ENCODE peak calls at places on chromosomes 7 and 10, in nine cellular contexts. R is mesenchymal stem cell, V is PC-3, A is neural progenitor cell, I is MM.1S, L is HCT116, M is GM23338, F is IMR-90, T is HepG2. U is an unnamed sample.
A peak's percentile ranks its signal among the peaks of the same experiment; 100 is the strongest.

GRCh38 chr10:42769653-42770052 is 12.9 kb upstream of the BMS1 start:
- DNase-seq in F (no peak), R (no peak), I (no peak), L (no peak), A (no peak), T (no peak), M (peak; percentile 13), V (peak; percentile 67), U (no peak)

GRCh38 chr10:17528296-17528862 is 74.0 kb upstream of the ST8SIA6 start:
- DNase-seq in V (no peak), A (no peak), I (no peak), R (no peak), L (no peak), M (no peak), T (no peak), F (no peak), U (no peak)

GRCh38 chr10:6401562-6402348 is 178.3 kb downstream of the PRKCQ start:
- DNase-seq in I (peak; percentile 82), F (peak; percentile 92), M (peak; percentile 97), R (peak; percentile 93), T (peak; percentile 83), V (peak; percentile 81), A (peak; percentile 92), L (peak; percentile 89), U (peak; percentile 92)

GRCh38 chr7:148142660-148143248 is 447.8 kb upstream of the C7orf33 start:
- DNase-seq in A (peak; percentile 67), R (peak; percentile 16), M (peak; percentile 73), I (peak; percentile 79), F (peak; percentile 21), T (peak; percentile 26), V (peak; percentile 72), L (peak; percentile 21), U (no peak)

GRCh38 chr10:62461120-62461519 is 87.0 kb downstream of the ZNF365 start:
- DNase-seq in L (no peak), I (no peak), A (no peak), V (no peak), T (no peak), R (no peak), F (no peak), M (no peak), U (no peak)

GRCh38 chr10:114301177-114301576 is 62.1 kb downstream of the VWA2 start:
- DNase-seq in M (no peak), A (no peak), I (no peak), T (no peak), L (no peak), V (peak; percentile 76), R (no peak), F (no peak), U (no peak)

GRCh38 chr7:129875745-129876411 is 76.9 kb downstream of the UBE2H start:
- DNase-seq in V (peak; percentile 67), L (no peak), I (no peak), M (no peak), A (no peak), T (no peak), F (peak; percentile 80), R (peak; percentile 28), U (peak; percentile 88)

GRCh38 chr7:38232475-38233366 is 40.7 kb downstream of the TARP start:
- DNase-seq in R (peak; percentile 20), T (no peak), A (no peak), V (no peak), I (no peak), L (no peak), F (peak; percentile 10), M (no peak), U (no peak)

GRCh38 chr7:103680161-103681144 is 234.4 kb upstream of the SLC26A5 start:
- DNase-seq in M (peak; percentile 9), T (no peak), R (no peak), F (no peak), A (peak; percentile 3), L (no peak), V (no peak), I (no peak), U (no peak)
- H2AFZ ChIP-seq in M (peak overlapping the region; percentile 91), T (no peak overlapping the region), R (no peak overlapping the region), F (peak overlapping the region; percentile 67), A (no peak overlapping the region), L (no peak overlapping the region), V (no peak overlapping the region), I (no peak overlapping the region), U (no peak overlapping the region)

DNA sequence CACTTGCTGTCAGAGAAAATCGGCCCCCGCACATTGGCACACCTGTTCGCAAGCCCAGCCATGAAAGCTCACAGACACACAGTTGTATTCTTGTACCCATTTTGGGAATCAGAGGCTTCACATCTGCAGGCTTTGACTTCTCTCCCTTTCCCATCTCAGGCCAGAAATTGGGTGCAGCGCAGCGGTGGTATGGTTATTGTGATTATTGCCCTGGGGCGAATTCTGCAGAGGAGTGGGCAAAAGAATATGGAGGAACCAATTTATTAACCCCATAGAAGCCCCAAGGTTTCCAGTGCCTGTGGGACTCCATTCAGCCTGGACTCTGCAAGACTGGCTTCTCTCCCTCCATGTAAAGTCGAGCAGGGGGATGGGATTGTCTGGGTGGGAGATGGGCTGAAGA is 14.0 kb downstream of the TLX1 start:
- DNase-seq in A (no peak), M (no peak), V (no peak), I (no peak), L (no peak), R (no peak), F (no peak), T (no peak), U (peak; percentile 48)
- H2AFZ ChIP-seq in A (no peak overlapping the region), M (no peak overlapping the region), V (no peak overlapping the region), I (no peak overlapping the region), L (no peak overlapping the region), R (no peak overlapping the region), F (no peak overlapping the region), T (no peak overlapping the region), U (no peak overlapping the region)

GRCh38 chr7:18901881-18902280 is 215.6 kb downstream of the TWIST1 start:
- DNase-seq in A (peak; percentile 6), V (no peak), R (no peak), I (no peak), T (no peak), F (no peak), L (no peak), M (no peak), U (no peak)
- H2AFZ ChIP-seq in A (peak overlapping the region; percentile 18), V (no peak overlapping the region), R (no peak overlapping the region), I (no peak overlapping the region), T (no peak overlapping the region), F (no peak overlapping the region), L (peak overlapping the region; percentile 40), M (no peak overlapping the region), U (peak overlapping the region; percentile 57)

GRCh38 chr7:46244752-46245151 is 323.7 kb upstream of the IGFBP3 start:
- DNase-seq in I (no peak), F (peak; percentile 59), A (no peak), T (no peak), R (no peak), L (no peak), M (no peak), V (no peak), U (no peak)

GRCh38 chr7:46243406-46243805 is 322.3 kb upstream of the IGFBP3 start:
- DNase-seq in T (no peak), F (no peak), R (no peak), A (no peak), I (no peak), M (no peak), V (peak; percentile 26), L (no peak), U (no peak)

GRCh38 chr7:46247622-46248181 is 326.6 kb upstream of the IGFBP3 start:
- DNase-seq in T (no peak), M (no peak), A (no peak), V (no peak), I (no peak), L (no peak), R (no peak), F (no peak), U (no peak)

GRCh38 chr7:46239856-46240255 is 318.8 kb upstream of the IGFBP3 start:
- DNase-seq in I (no peak), T (no peak), R (no peak), V (no peak), L (no peak), A (no peak), M (no peak), F (peak; percentile 70), U (no peak)

GRCh38 chr7:46245587-46246111 is 324.6 kb upstream of the IGFBP3 start:
- DNase-seq in M (peak; percentile 22), I (no peak), V (no peak), T (no peak), L (no peak), F (no peak), R (no peak), A (no peak), U (no peak)
- H2AFZ ChIP-seq in M (peak overlapping the region; percentile 87), I (no peak overlapping the region), V (no peak overlapping the region), T (no peak overlapping the region), L (no peak overlapping the region), F (no peak overlapping the region), R (no peak overlapping the region), A (peak overlapping the region; percentile 81), U (peak overlapping the region; percentile 23)

GRCh38 chr7:131554880-131555516 is 1.4 kb downstream of the PODXL start:
- DNase-seq in F (no peak), L (no peak), T (no peak), R (no peak), A (peak; percentile 10), I (no peak), M (no peak), V (no peak), U (peak; percentile 71)
- H2AFZ ChIP-seq in F (peak overlapping the region; percentile 37), L (no peak overlapping the region), T (no peak overlapping the region), R (no peak overlapping the region), A (no peak overlapping the region), I (no peak overlapping the region), M (no peak overlapping the region), V (peak overlapping the region; percentile 86), U (no peak overlapping the region)

GRCh38 chr10:110530131-110530831 is 32.6 kb downstream of the DUSP5 start:
- DNase-seq in F (no peak), V (peak; percentile 61), A (peak; percentile 73), L (peak; percentile 73), T (peak; percentile 16), R (peak; percentile 60), M (peak; percentile 92), I (no peak), U (peak; percentile 90)
- H2AFZ ChIP-seq in F (peak overlapping the region; percentile 94), V (peak overlapping the region; percentile 72), A (peak overlapping the region; percentile 86), L (no peak overlapping the region), T (no peak overlapping the region), R (no peak overlapping the region), M (peak overlapping the region; percentile 67), I (no peak overlapping the region), U (peak overlapping the region; percentile 76)

GRCh38 chr10:511101-511848 is 178.2 kb downstream of the DIP2C start:
- DNase-seq in V (peak; percentile 82), T (peak; percentile 71), A (peak; percentile 94), M (peak; percentile 96), F (peak; percentile 94), I (peak; percentile 78), R (peak; percentile 92), L (peak; percentile 83), U (peak; percentile 99)
- H2AFZ ChIP-seq in V (peak overlapping the region; percentile 53), T (no peak overlapping the region), A (no peak overlapping the region), M (no peak overlapping the region), F (peak overlapping the region; percentile 67), I (peak overlapping the region; percentile 28), R (no peak overlapping the region), L (no peak overlapping the region), U (no peak overlapping the region)